ENCODE peak calls at places on chromosome 3, in six cellular contexts. One of them, this sample, is unnamed.

GRCh38 chr3:47128110-47128509 is 35.8 kb downstream of the SETD2 start:
- DNase-seq in EL: no peak
- DNase-seq in NCI-H1105 treated with DMSO at 0.1 percent for 48 hours: no peak
- DNase-seq in stimulated activated CD4-positive, alpha-beta T cell treated with anti-CD3 and anti-CD28 coated beads, Interleukin-2, amount 100 ng/mL, for 24 hours: no peak
- DNase-seq in NCI-H1417: no peak
- DNase-seq in heart left ventricle: no peak
- DNase-seq in this sample: no peak

GRCh38 chr3:122786067-122786466 is 7.6 kb downstream of the HSPBAP1 start:
- DNase-seq in EL: peak
- DNase-seq in NCI-H1105 treated with DMSO at 0.1 percent for 48 hours: no peak
- DNase-seq in stimulated activated CD4-positive, alpha-beta T cell treated with anti-CD3 and anti-CD28 coated beads, Interleukin-2, amount 100 ng/mL, for 24 hours: no peak
- DNase-seq in NCI-H1417: no peak
- DNase-seq in heart left ventricle: no peak
- DNase-seq in this sample: no peak

GRCh38 chr3:151460774-151461450 is at the start of gene IGSF10:
- DNase-seq in EL: no peak
- DNase-seq in NCI-H1105 treated with DMSO at 0.1 percent for 48 hours: peak
- DNase-seq in stimulated activated CD4-positive, alpha-beta T cell treated with anti-CD3 and anti-CD28 coated beads, Interleukin-2, amount 100 ng/mL, for 24 hours: no peak
- DNase-seq in NCI-H1417: peak
- DNase-seq in heart left ventricle: no peak
- DNase-seq in this sample: peak

GRCh38 chr3:27888562-27888961 is 166.4 kb upstream of the EOMES start:
- DNase-seq in EL: no peak
- DNase-seq in NCI-H1105 treated with DMSO at 0.1 percent for 48 hours: no peak
- DNase-seq in stimulated activated CD4-positive, alpha-beta T cell treated with anti-CD3 and anti-CD28 coated beads, Interleukin-2, amount 100 ng/mL, for 24 hours: no peak
- DNase-seq in NCI-H1417: no peak
- DNase-seq in heart left ventricle: no peak
- DNase-seq in this sample: no peak

GRCh38 chr3:143035466-143036214 is 34.3 kb downstream of the U2SURP start:
- DNase-seq in EL: no peak
- DNase-seq in NCI-H1105 treated with DMSO at 0.1 percent for 48 hours: no peak
- DNase-seq in stimulated activated CD4-positive, alpha-beta T cell treated with anti-CD3 and anti-CD28 coated beads, Interleukin-2, amount 100 ng/mL, for 24 hours: no peak
- DNase-seq in NCI-H1417: no peak
- DNase-seq in heart left ventricle: no peak
- DNase-seq in this sample: no peak

GRCh38 chr3:124978627-124979026 is 44.1 kb upstream of the MUC13 start:
- DNase-seq in EL: no peak
- DNase-seq in NCI-H1105 treated with DMSO at 0.1 percent for 48 hours: no peak
- DNase-seq in stimulated activated CD4-positive, alpha-beta T cell treated with anti-CD3 and anti-CD28 coated beads, Interleukin-2, amount 100 ng/mL, for 24 hours: no peak
- DNase-seq in NCI-H1417: no peak
- DNase-seq in heart left ventricle: no peak
- DNase-seq in this sample: no peak

GRCh38 chr3:24048843-24049242 is 103.8 kb downstream of the NR1D2 start:
- DNase-seq in EL: no peak
- DNase-seq in NCI-H1105 treated with DMSO at 0.1 percent for 48 hours: no peak
- DNase-seq in stimulated activated CD4-positive, alpha-beta T cell treated with anti-CD3 and anti-CD28 coated beads, Interleukin-2, amount 100 ng/mL, for 24 hours: no peak
- DNase-seq in NCI-H1417: no peak
- DNase-seq in heart left ventricle: no peak
- DNase-seq in this sample: no peak

GRCh38 chr3:6860911-6861330 is at the start of gene GRM7:
- DNase-seq in EL: no peak
- DNase-seq in NCI-H1105 treated with DMSO at 0.1 percent for 48 hours: peak
- DNase-seq in stimulated activated CD4-positive, alpha-beta T cell treated with anti-CD3 and anti-CD28 coated beads, Interleukin-2, amount 100 ng/mL, for 24 hours: no peak
- DNase-seq in NCI-H1417: peak
- DNase-seq in heart left ventricle: no peak
- DNase-seq in this sample: no peak

GRCh38 chr3:4856564-4856963 is 122.7 kb upstream of the BHLHE40 start:
- DNase-seq in EL: no peak
- DNase-seq in NCI-H1105 treated with DMSO at 0.1 percent for 48 hours: no peak
- DNase-seq in stimulated activated CD4-positive, alpha-beta T cell treated with anti-CD3 and anti-CD28 coated beads, Interleukin-2, amount 100 ng/mL, for 24 hours: no peak
- DNase-seq in NCI-H1417: no peak
- DNase-seq in heart left ventricle: no peak
- DNase-seq in this sample: no peak

GRCh38 chr3:46962990-46963389 is 13.6 kb downstream of the CCDC12 start:
- DNase-seq in EL: no peak
- DNase-seq in NCI-H1105 treated with DMSO at 0.1 percent for 48 hours: no peak
- DNase-seq in stimulated activated CD4-positive, alpha-beta T cell treated with anti-CD3 and anti-CD28 coated beads, Interleukin-2, amount 100 ng/mL, for 24 hours: no peak
- DNase-seq in NCI-H1417: no peak
- DNase-seq in heart left ventricle: no peak
- DNase-seq in this sample: no peak

GRCh38 chr3:143139786-143140185 is 20.2 kb downstream of the CHST2 start:
- DNase-seq in EL: peak
- DNase-seq in NCI-H1105 treated with DMSO at 0.1 percent for 48 hours: no peak
- DNase-seq in stimulated activated CD4-positive, alpha-beta T cell treated with anti-CD3 and anti-CD28 coated beads, Interleukin-2, amount 100 ng/mL, for 24 hours: no peak
- DNase-seq in NCI-H1417: no peak
- DNase-seq in heart left ventricle: peak
- DNase-seq in this sample: no peak

GRCh38 chr3:129892857-129893615 is 475 bp downstream of the TMCC1 start:
- DNase-seq in EL: no peak
- DNase-seq in NCI-H1105 treated with DMSO at 0.1 percent for 48 hours: peak
- DNase-seq in stimulated activated CD4-positive, alpha-beta T cell treated with anti-CD3 and anti-CD28 coated beads, Interleukin-2, amount 100 ng/mL, for 24 hours: peak
- DNase-seq in NCI-H1417: peak
- DNase-seq in heart left ventricle: peak
- DNase-seq in this sample: peak

GRCh38 chr3:47283596-47284364 is 1.0 kb downstream of the KLHL18 start:
- DNase-seq in EL: peak
- DNase-seq in NCI-H1105 treated with DMSO at 0.1 percent for 48 hours: no peak
- DNase-seq in stimulated activated CD4-positive, alpha-beta T cell treated with anti-CD3 and anti-CD28 coated beads, Interleukin-2, amount 100 ng/mL, for 24 hours: peak
- DNase-seq in NCI-H1417: peak
- DNase-seq in heart left ventricle: no peak
- DNase-seq in this sample: no peak

This sample was measured in lung.